ENCODE peak calls at places on chromosomes 12 and 14, in six cellular contexts. L is activated T-helper 1 cell treated with Interleukin-2 at 50 U/mL for 16 hours, F is NCI-H2081, R is dorsolateral prefrontal cortex, B is iPS DF 6.9, A is brain microvascular endothelial cell. G is an unnamed sample.

GRCh38 chr14:41062826-41063225 is 543.9 kb upstream of the LRFN5 start:
- DNase-seq in L (no peak), F (no peak), R (no peak), B (no peak), A (no peak), G (no peak)

GRCh38 chr12:41345071-41345470 is 157.0 kb downstream of the PDZRN4 start:
- DNase-seq in L (no peak), F (no peak), R (peak), B (no peak), A (no peak), G (no peak)

GRCh38 chr12:87687362-87687761 is 341.8 kb downstream of the C12orf50 start:
- DNase-seq in L (no peak), F (no peak), R (no peak), B (peak), A (peak), G (no peak)

GRCh38 chr12:11771895-11772502 is 122.5 kb downstream of the ETV6 start:
- DNase-seq in L (no peak), F (no peak), R (no peak), B (no peak), A (peak), G (no peak)

GRCh38 chr14:100592461-100592871 is 5.2 kb upstream of the BEGAIN start:
- DNase-seq in L (no peak), F (no peak), R (no peak), B (no peak), A (no peak), G (no peak)

GRCh38 chr12:54385251-54385914 is 850 bp upstream of the ZNF385A start:
- DNase-seq in L (no peak), F (no peak), R (no peak), B (no peak), A (no peak), G (no peak)

GRCh38 chr12:67026847-67027246 is 242.3 kb upstream of the CAND1 start:
- DNase-seq in L (no peak), F (no peak), R (no peak), B (no peak), A (no peak), G (no peak)

GRCh38 chr14:75242546-75243273 is 35.9 kb upstream of the FOS start:
- DNase-seq in L (no peak), F (no peak), R (no peak), B (no peak), A (no peak), G (no peak)

GRCh38 chr12:105960319-105961076 is 178.3 kb downstream of the NUAK1 start:
- DNase-seq in L (no peak), F (no peak), R (no peak), B (no peak), A (no peak), G (no peak)

GRCh38 chr14:93133476-93133875 is 17.8 kb upstream of the ITPK1 start:
- DNase-seq in L (no peak), F (no peak), R (no peak), B (no peak), A (no peak), G (no peak)

GRCh38 chr14:73780391-73780790 is 66.2 kb upstream of the PNMA1 start:
- DNase-seq in L (no peak), F (no peak), R (no peak), B (no peak), A (no peak), G (no peak)

GRCh38 chr12:77160931-77161330 is 95.6 kb upstream of the E2F7 start:
- DNase-seq in L (no peak), F (no peak), R (no peak), B (no peak), A (no peak), G (no peak)

GRCh38 chr12:42976122-42976521 is 386.6 kb upstream of the PRICKLE1 start:
- DNase-seq in L (no peak), F (no peak), R (no peak), B (no peak), A (no peak), G (no peak)

GRCh38 chr12:78584695-78585094 is 279.9 kb upstream of the SYT1 start:
- DNase-seq in L (no peak), F (peak), R (no peak), B (peak), A (no peak), G (no peak)

GRCh38 chr14:103492572-103492971 is 30.1 kb downstream of the CKB start:
- DNase-seq in L (no peak), F (no peak), R (no peak), B (no peak), A (no peak), G (no peak)

GRCh38 chr12:124205405-124205804 is 89.5 kb upstream of the RFLNA start:
- DNase-seq in L (no peak), F (no peak), R (no peak), B (no peak), A (no peak), G (no peak)

GRCh38 chr12:14665354-14666348 is 30.7 kb downstream of the GUCY2C start:
- DNase-seq in L (no peak), F (peak), R (no peak), B (peak), A (no peak), G (no peak)

GRCh38 chr14:103250888-103251287 is 83.1 kb upstream of the EIF5 start:
- DNase-seq in L (no peak), F (no peak), R (no peak), B (no peak), A (no peak), G (no peak)

G was measured in effector memory CD4-positive, alpha-beta T cell.